ENCODE peak calls at places on chromosomes 3 and 15, in nine cellular contexts. One of them, this sample, is unnamed.
A peak's percentile ranks its signal among the peaks of the same experiment; 100 is the strongest.

GRCh38 chr3:175713263-175713662 is 854.1 kb downstream of the NAALADL2 start:
- DNase-seq in ovary: no peak
- DNase-seq in fibroblast of villous mesenchyme: no peak
- DNase-seq in Panc1: no peak
- DNase-seq in osteoblast: peak; percentile 10
- DNase-seq in GM10248: no peak
- DNase-seq in brain microvascular endothelial cell: no peak
- DNase-seq in H9: no peak
- DNase-seq in foreskin keratinocyte: no peak
- DNase-seq in this sample: no peak

GRCh38 chr3:632571-633170 is 436.1 kb downstream of the CHL1 start:
- DNase-seq in ovary: no peak
- DNase-seq in fibroblast of villous mesenchyme: peak; percentile 52
- DNase-seq in Panc1: peak; percentile 35
- DNase-seq in osteoblast: no peak
- DNase-seq in GM10248: peak; percentile 19
- DNase-seq in brain microvascular endothelial cell: peak; percentile 63
- DNase-seq in H9: peak; percentile 76
- DNase-seq in foreskin keratinocyte: peak; percentile 45
- DNase-seq in this sample: peak; percentile 47

GRCh38 chr3:16802382-16802781 is 82.4 kb upstream of the PLCL2 start:
- DNase-seq in ovary: no peak
- DNase-seq in fibroblast of villous mesenchyme: no peak
- DNase-seq in Panc1: no peak
- DNase-seq in osteoblast: no peak
- DNase-seq in GM10248: peak; percentile 25
- DNase-seq in brain microvascular endothelial cell: no peak
- DNase-seq in H9: no peak
- DNase-seq in foreskin keratinocyte: no peak
- DNase-seq in this sample: no peak

GRCh38 chr3:171783086-171783485 is 27.2 kb downstream of the PLD1 start:
- DNase-seq in ovary: no peak
- DNase-seq in fibroblast of villous mesenchyme: no peak
- DNase-seq in Panc1: no peak
- DNase-seq in osteoblast: peak; percentile 65
- DNase-seq in GM10248: no peak
- DNase-seq in brain microvascular endothelial cell: no peak
- DNase-seq in H9: no peak
- DNase-seq in foreskin keratinocyte: peak; percentile 46
- DNase-seq in this sample: peak; percentile 85

GRCh38 chr3:123283657-123284398 is 82.1 kb downstream of the SEC22A start:
- DNase-seq in ovary: no peak
- DNase-seq in fibroblast of villous mesenchyme: no peak
- DNase-seq in Panc1: no peak
- DNase-seq in osteoblast: peak; percentile 14
- DNase-seq in GM10248: no peak
- DNase-seq in brain microvascular endothelial cell: no peak
- DNase-seq in H9: no peak
- DNase-seq in foreskin keratinocyte: no peak
- DNase-seq in this sample: no peak

GRCh38 chr3:81829946-81830345 is 68.5 kb upstream of the GBE1 start:
- DNase-seq in ovary: no peak
- DNase-seq in fibroblast of villous mesenchyme: no peak
- DNase-seq in Panc1: no peak
- DNase-seq in osteoblast: no peak
- DNase-seq in GM10248: no peak
- DNase-seq in brain microvascular endothelial cell: no peak
- DNase-seq in H9: no peak
- DNase-seq in foreskin keratinocyte: no peak
- DNase-seq in this sample: no peak

GRCh38 chr15:65954289-65954741 is 85.0 kb downstream of the RAB11A start:
- DNase-seq in ovary: no peak
- DNase-seq in fibroblast of villous mesenchyme: no peak
- DNase-seq in Panc1: no peak
- DNase-seq in osteoblast: no peak
- DNase-seq in GM10248: no peak
- DNase-seq in brain microvascular endothelial cell: no peak
- DNase-seq in H9: peak; percentile 93
- DNase-seq in foreskin keratinocyte: peak; percentile 77
- DNase-seq in this sample: peak; percentile 84

GRCh38 chr3:112779558-112780480 is 66.8 kb downstream of the CD200R1L start:
- DNase-seq in ovary: no peak
- DNase-seq in fibroblast of villous mesenchyme: no peak
- DNase-seq in Panc1: no peak
- DNase-seq in osteoblast: no peak
- DNase-seq in GM10248: no peak
- DNase-seq in brain microvascular endothelial cell: no peak
- DNase-seq in H9: no peak
- DNase-seq in foreskin keratinocyte: no peak
- DNase-seq in this sample: no peak

GRCh38 chr15:62110000-62110851 is 43.4 kb downstream of the C2CD4A start:
- DNase-seq in ovary: no peak
- DNase-seq in fibroblast of villous mesenchyme: peak; percentile 33
- DNase-seq in Panc1: peak; percentile 85
- DNase-seq in osteoblast: peak; percentile 89
- DNase-seq in GM10248: no peak
- DNase-seq in brain microvascular endothelial cell: peak; percentile 34
- DNase-seq in H9: no peak
- DNase-seq in foreskin keratinocyte: peak; percentile 74
- DNase-seq in this sample: peak; percentile 77

GRCh38 chr3:184562146-184562861 is 719 bp downstream of the EPHB3 start:
- DNase-seq in ovary: peak; percentile 63
- DNase-seq in fibroblast of villous mesenchyme: no peak
- DNase-seq in Panc1: no peak
- DNase-seq in osteoblast: peak; percentile 95
- DNase-seq in GM10248: no peak
- DNase-seq in brain microvascular endothelial cell: no peak
- DNase-seq in H9: no peak
- DNase-seq in foreskin keratinocyte: no peak
- DNase-seq in this sample: no peak

GRCh38 chr15:72313448-72313840 is 6.5 kb downstream of the CELF6 start:
- DNase-seq in ovary: no peak
- DNase-seq in fibroblast of villous mesenchyme: no peak
- DNase-seq in Panc1: no peak
- DNase-seq in osteoblast: no peak
- DNase-seq in GM10248: no peak
- DNase-seq in brain microvascular endothelial cell: no peak
- DNase-seq in H9: peak; percentile 9
- DNase-seq in foreskin keratinocyte: no peak
- DNase-seq in this sample: no peak

GRCh38 chr3:148146241-148146640 is 551.5 kb upstream of the AGTR1 start:
- DNase-seq in ovary: no peak
- DNase-seq in fibroblast of villous mesenchyme: no peak
- DNase-seq in Panc1: no peak
- DNase-seq in osteoblast: no peak
- DNase-seq in GM10248: no peak
- DNase-seq in brain microvascular endothelial cell: no peak
- DNase-seq in H9: no peak
- DNase-seq in foreskin keratinocyte: no peak
- DNase-seq in this sample: no peak

GRCh38 chr3:61077551-61077950 is 173.7 kb downstream of the FHIT start:
- DNase-seq in ovary: no peak
- DNase-seq in fibroblast of villous mesenchyme: no peak
- DNase-seq in Panc1: no peak
- DNase-seq in osteoblast: no peak
- DNase-seq in GM10248: no peak
- DNase-seq in brain microvascular endothelial cell: no peak
- DNase-seq in H9: no peak
- DNase-seq in foreskin keratinocyte: no peak
- DNase-seq in this sample: no peak

GRCh38 chr3:170360476-170360875 is 3.0 kb downstream of the SKIL start:
- DNase-seq in ovary: no peak
- DNase-seq in fibroblast of villous mesenchyme: no peak
- DNase-seq in Panc1: no peak
- DNase-seq in osteoblast: no peak
- DNase-seq in GM10248: no peak
- DNase-seq in brain microvascular endothelial cell: no peak
- DNase-seq in H9: no peak
- DNase-seq in foreskin keratinocyte: no peak
- DNase-seq in this sample: no peak

GRCh38 chr3:49799761-49800160 is at the start of gene CDHR4:
- DNase-seq in ovary: no peak
- DNase-seq in fibroblast of villous mesenchyme: peak; percentile 70
- DNase-seq in Panc1: no peak
- DNase-seq in osteoblast: peak; percentile 99
- DNase-seq in GM10248: no peak
- DNase-seq in brain microvascular endothelial cell: peak; percentile 73
- DNase-seq in H9: no peak
- DNase-seq in foreskin keratinocyte: peak; percentile 67
- DNase-seq in this sample: peak; percentile 72

GRCh38 chr3:13879102-13879945 is 547 bp downstream of the WNT7A start:
- DNase-seq in ovary: no peak
- DNase-seq in fibroblast of villous mesenchyme: no peak
- DNase-seq in Panc1: no peak
- DNase-seq in osteoblast: no peak
- DNase-seq in GM10248: no peak
- DNase-seq in brain microvascular endothelial cell: no peak
- DNase-seq in H9: peak; percentile 58
- DNase-seq in foreskin keratinocyte: peak; percentile 44
- DNase-seq in this sample: peak; percentile 68

GRCh38 chr3:13880811-13881156 is 913 bp upstream of the WNT7A start:
- DNase-seq in ovary: no peak
- DNase-seq in fibroblast of villous mesenchyme: no peak
- DNase-seq in Panc1: no peak
- DNase-seq in osteoblast: no peak
- DNase-seq in GM10248: no peak
- DNase-seq in brain microvascular endothelial cell: no peak
- DNase-seq in H9: no peak
- DNase-seq in foreskin keratinocyte: peak; percentile 52
- DNase-seq in this sample: no peak

GRCh38 chr3:13878711-13879101 is 1.2 kb downstream of the WNT7A start:
- DNase-seq in ovary: no peak
- DNase-seq in fibroblast of villous mesenchyme: no peak
- DNase-seq in Panc1: no peak
- DNase-seq in osteoblast: no peak
- DNase-seq in GM10248: no peak
- DNase-seq in brain microvascular endothelial cell: no peak
- DNase-seq in H9: peak; percentile 65
- DNase-seq in foreskin keratinocyte: no peak
- DNase-seq in this sample: no peak

GRCh38 chr3:13881536-13882410 is 1.9 kb upstream of the WNT7A start:
- DNase-seq in ovary: no peak
- DNase-seq in fibroblast of villous mesenchyme: no peak
- DNase-seq in Panc1: no peak
- DNase-seq in osteoblast: no peak
- DNase-seq in GM10248: no peak
- DNase-seq in brain microvascular endothelial cell: no peak
- DNase-seq in H9: peak; percentile 11
- DNase-seq in foreskin keratinocyte: no peak
- DNase-seq in this sample: no peak

GRCh38 chr3:13879946-13880810 is at the start of gene WNT7A:
- DNase-seq in ovary: no peak
- DNase-seq in fibroblast of villous mesenchyme: no peak
- DNase-seq in Panc1: no peak
- DNase-seq in osteoblast: peak; percentile 95
- DNase-seq in GM10248: peak; percentile 41
- DNase-seq in brain microvascular endothelial cell: no peak
- DNase-seq in H9: peak; percentile 67
- DNase-seq in foreskin keratinocyte: peak; percentile 79
- DNase-seq in this sample: peak; percentile 74
- TF ChIP-seq CTCF in ovary: no peak
- TF ChIP-seq CTCF in fibroblast of villous mesenchyme: peak; percentile 42
- TF ChIP-seq CTCF in Panc1: peak; percentile 93
- TF ChIP-seq CTCF in osteoblast: peak; percentile 13
- TF ChIP-seq CTCF in GM10248: peak; percentile 22
- TF ChIP-seq CTCF in brain microvascular endothelial cell: peak; percentile 28
- TF ChIP-seq CTCF in H9: peak; percentile 80
- TF ChIP-seq CTCF in foreskin keratinocyte: peak; percentile 98
- TF ChIP-seq CTCF in this sample: peak; percentile 77

DNA sequence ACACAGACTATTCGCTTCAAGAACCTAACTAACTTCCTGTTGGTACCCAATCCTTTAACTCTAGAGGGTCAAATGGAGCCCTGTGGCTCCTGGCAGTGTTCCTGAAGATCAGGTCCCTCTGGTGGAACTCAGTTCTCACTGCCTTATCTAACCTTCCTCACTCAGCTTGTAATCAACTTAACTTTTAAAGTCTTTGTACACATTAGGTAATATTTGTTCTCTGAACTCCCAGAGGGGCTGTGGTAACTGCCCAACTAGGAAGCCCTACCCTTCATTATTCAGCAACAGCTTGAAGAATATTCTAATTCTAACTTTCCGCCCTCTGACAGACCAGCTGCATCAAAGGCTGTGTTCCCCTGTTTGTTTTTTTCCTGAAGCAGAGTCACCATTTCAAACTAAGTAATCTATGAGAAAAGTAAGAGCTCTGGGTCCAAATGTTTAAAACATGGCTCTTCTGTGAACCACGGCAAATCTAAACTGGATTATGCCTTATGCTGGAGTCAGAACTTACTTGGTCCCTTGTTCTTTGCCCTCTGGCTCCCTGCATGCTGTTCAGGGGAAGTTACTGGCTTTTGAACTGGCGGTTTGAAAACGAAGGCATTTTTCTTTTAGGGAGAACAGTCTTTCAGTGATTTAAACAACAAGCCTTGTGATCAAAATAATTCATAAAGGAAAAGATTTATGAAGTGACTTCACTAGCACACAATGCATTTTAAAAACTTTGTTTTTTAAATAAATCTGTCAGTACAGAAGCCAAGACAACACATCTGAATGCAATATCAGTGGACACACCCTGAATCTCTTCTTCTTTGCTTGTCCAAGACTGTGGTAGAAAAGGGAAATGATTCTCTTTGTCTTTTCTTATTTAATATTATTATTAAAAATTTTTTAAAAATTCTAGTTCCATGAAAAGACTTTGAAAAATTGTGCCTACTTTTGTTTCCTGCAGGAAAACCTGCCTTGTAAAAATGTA is 365.6 kb downstream of the TIGIT start:
- DNase-seq in ovary: no peak
- DNase-seq in fibroblast of villous mesenchyme: peak; percentile 36
- DNase-seq in Panc1: no peak
- DNase-seq in osteoblast: no peak
- DNase-seq in GM10248: no peak
- DNase-seq in brain microvascular endothelial cell: no peak
- DNase-seq in H9: no peak
- DNase-seq in foreskin keratinocyte: no peak
- DNase-seq in this sample: no peak
- TF ChIP-seq CTCF in ovary: no peak
- TF ChIP-seq CTCF in fibroblast of villous mesenchyme: no peak
- TF ChIP-seq CTCF in Panc1: no peak
- TF ChIP-seq CTCF in osteoblast: no peak
- TF ChIP-seq CTCF in GM10248: no peak
- TF ChIP-seq CTCF in brain microvascular endothelial cell: no peak
- TF ChIP-seq CTCF in H9: peak; percentile 19
- TF ChIP-seq CTCF in foreskin keratinocyte: no peak
- TF ChIP-seq CTCF in this sample: no peak

GRCh38 chr15:25661898-25662297 is 201.2 kb downstream of the ATP10A start:
- DNase-seq in ovary: no peak
- DNase-seq in fibroblast of villous mesenchyme: no peak
- DNase-seq in Panc1: no peak
- DNase-seq in osteoblast: peak; percentile 53
- DNase-seq in GM10248: no peak
- DNase-seq in brain microvascular endothelial cell: no peak
- DNase-seq in H9: no peak
- DNase-seq in foreskin keratinocyte: no peak
- DNase-seq in this sample: no peak
- TF ChIP-seq CTCF in ovary: no peak
- TF ChIP-seq CTCF in fibroblast of villous mesenchyme: no peak
- TF ChIP-seq CTCF in Panc1: no peak
- TF ChIP-seq CTCF in osteoblast: no peak
- TF ChIP-seq CTCF in GM10248: no peak
- TF ChIP-seq CTCF in brain microvascular endothelial cell: peak; percentile 7
- TF ChIP-seq CTCF in H9: no peak
- TF ChIP-seq CTCF in foreskin keratinocyte: no peak
- TF ChIP-seq CTCF in this sample: no peak

GRCh38 chr15:37135225-37135624 is 34.9 kb upstream of the MEIS2 start:
- DNase-seq in ovary: no peak
- DNase-seq in fibroblast of villous mesenchyme: no peak
- DNase-seq in Panc1: no peak
- DNase-seq in osteoblast: no peak
- DNase-seq in GM10248: no peak
- DNase-seq in brain microvascular endothelial cell: no peak
- DNase-seq in H9: peak; percentile 31
- DNase-seq in foreskin keratinocyte: no peak
- DNase-seq in this sample: peak; percentile 9
- TF ChIP-seq CTCF in ovary: no peak
- TF ChIP-seq CTCF in fibroblast of villous mesenchyme: peak; percentile 45
- TF ChIP-seq CTCF in Panc1: peak; percentile 26
- TF ChIP-seq CTCF in osteoblast: peak; percentile 41
- TF ChIP-seq CTCF in GM10248: peak; percentile 20
- TF ChIP-seq CTCF in brain microvascular endothelial cell: peak; percentile 57
- TF ChIP-seq CTCF in H9: peak; percentile 59
- TF ChIP-seq CTCF in foreskin keratinocyte: peak; percentile 48
- TF ChIP-seq CTCF in this sample: peak; percentile 44

This sample was measured in mammary epithelial cell.